ENCODE peak calls at places on chromosomes 13 and 19, in nine cellular contexts. E is heart left ventricle; S is naive thymus-derived CD4-positive, alpha-beta T cell; C is thoracic aorta; M is mesendoderm; D is fibroblast of lung; R is hepatocyte; Z is RWPE2; P is aorta. J is an unnamed sample. For H3K4me1, the result is how much of the 10 kb centered on the place peaks cover.

GRCh38 chr13:93724187-93724586 is 497.6 kb downstream of the GPC6 start:
- DNase-seq in E (no peak), S (no peak), C (no peak), M (no peak), D (no peak), R (no peak), Z (no peak), P (no peak), J (no peak)

GRCh38 chr13:50452028-50452427 is 391.5 kb downstream of the DLEU7 start:
- DNase-seq in E (no peak), S (no peak), C (no peak), M (no peak), D (no peak), R (no peak), Z (no peak), P (no peak), J (no peak)

GRCh38 chr13:64369121-64369520 is 2861.0 kb downstream of the PCDH9 start:
- DNase-seq in E (no peak), S (no peak), C (no peak), M (no peak), D (peak), R (no peak), Z (no peak), P (no peak), J (no peak)

GRCh38 chr13:42110410-42111155 is 62.1 kb downstream of the DGKH start:
- DNase-seq in E (no peak), S (no peak), C (no peak), M (peak), D (peak), R (peak), Z (no peak), P (no peak), J (no peak)

GRCh38 chr19:5308471-5309437 is 31.9 kb downstream of the PTPRS start:
- DNase-seq in E (no peak), S (no peak), C (peak), M (peak), D (peak), R (peak), Z (no peak), P (peak), J (no peak)

GRCh38 chr19:44332145-44332544 is 24.3 kb downstream of the ZNF112 start:
- DNase-seq in E (no peak), S (no peak), C (no peak), M (no peak), D (no peak), R (no peak), Z (no peak), P (no peak), J (no peak)

GRCh38 chr19:39918183-39918651 is 16.2 kb downstream of the FCGBP start:
- DNase-seq in E (no peak), S (no peak), C (no peak), M (no peak), D (no peak), R (no peak), Z (no peak), P (no peak), J (no peak)

GRCh38 chr19:53394522-53394973 is 401 bp upstream of the ZNF765 start:
- DNase-seq in E (peak), S (no peak), C (peak), M (peak), D (no peak), R (peak), Z (no peak), P (peak), J (peak)

GRCh38 chr13:49213539-49213938 is 6.6 kb upstream of the MLNR start:
- DNase-seq in E (no peak), S (no peak), C (no peak), M (no peak), D (no peak), R (no peak), Z (no peak), P (no peak), J (no peak)

GRCh38 chr19:4575978-4576933 is 16.8 kb upstream of the SEMA6B start:
- DNase-seq in E (peak), S (peak), C (no peak), M (peak), D (peak), R (peak), Z (no peak), P (no peak), J (no peak)

DNA sequence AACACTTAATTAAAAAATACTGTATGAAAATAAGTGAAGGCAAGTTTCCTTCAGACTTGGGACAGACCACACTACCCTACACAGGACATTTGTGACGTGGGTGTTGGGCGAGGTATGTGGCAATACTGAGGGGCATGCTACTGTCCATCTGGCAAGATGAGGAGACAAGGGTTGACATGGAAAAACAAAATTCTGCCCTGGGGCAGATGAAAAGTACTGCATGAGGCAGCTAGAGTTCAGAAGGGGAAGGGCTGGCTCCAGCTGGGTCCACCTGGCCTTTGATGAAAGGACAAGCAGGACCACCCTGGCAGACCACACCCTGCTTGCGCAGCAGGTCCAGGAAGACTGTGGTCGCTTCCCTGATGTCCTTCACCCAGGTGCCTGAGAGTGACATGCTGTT is 43.2 kb downstream of the LATS2 start:
- DNase-seq in E (no peak), S (no peak), C (no peak), M (no peak), D (no peak), R (no peak), Z (no peak), P (no peak), J (no peak)
- H3K4me1 ChIP-seq in E (half or more), S (under half), C (half or more), M (under half), D (under half), R (half or more), Z (under half), P (under half), J (under half)

GRCh38 chr19:41449865-41450178 is 6.9 kb downstream of the ERICH4 start:
- DNase-seq in E (no peak), S (no peak), C (no peak), M (no peak), D (no peak), R (no peak), Z (no peak), P (no peak), J (no peak)
- H3K4me1 ChIP-seq in E (under half), S (under half), C (under half), M (under half), D (under half), R (under half), Z (under half), P (under half), J (under half)

GRCh38 chr13:30303269-30303668 is 4.1 kb downstream of the KATNAL1 start:
- DNase-seq in E (no peak), S (no peak), C (no peak), M (no peak), D (no peak), R (no peak), Z (no peak), P (no peak), J (no peak)
- H3K4me1 ChIP-seq in E (under half), S (under half), C (half or more), M (under half), D (under half), R (under half), Z (under half), P (under half), J (under half)

GRCh38 chr13:113488283-113488682 is 2.2 kb downstream of the DCUN1D2 start:
- DNase-seq in E (no peak), S (no peak), C (no peak), M (no peak), D (no peak), R (no peak), Z (no peak), P (no peak), J (no peak)
- H3K4me1 ChIP-seq in E (under half), S (under half), C (under half), M (under half), D (under half), R (under half), Z (under half), P (under half), J (under half)

GRCh38 chr19:13117176-13117771 is 734 bp upstream of the TRMT1 start:
- DNase-seq in E (no peak), S (no peak), C (no peak), M (no peak), D (no peak), R (no peak), Z (no peak), P (no peak), J (no peak)
- H3K4me1 ChIP-seq in E (half or more), S (under half), C (under half), M (under half), D (under half), R (under half), Z (under half), P (under half), J (under half)

GRCh38 chr13:94966380-94966779 is 254.0 kb upstream of the SOX21 start:
- DNase-seq in E (no peak), S (no peak), C (no peak), M (no peak), D (no peak), R (no peak), Z (no peak), P (no peak), J (no peak)
- H3K4me1 ChIP-seq in E (under half), S (under half), C (under half), M (under half), D (under half), R (under half), Z (under half), P (under half), J (under half)

DNA sequence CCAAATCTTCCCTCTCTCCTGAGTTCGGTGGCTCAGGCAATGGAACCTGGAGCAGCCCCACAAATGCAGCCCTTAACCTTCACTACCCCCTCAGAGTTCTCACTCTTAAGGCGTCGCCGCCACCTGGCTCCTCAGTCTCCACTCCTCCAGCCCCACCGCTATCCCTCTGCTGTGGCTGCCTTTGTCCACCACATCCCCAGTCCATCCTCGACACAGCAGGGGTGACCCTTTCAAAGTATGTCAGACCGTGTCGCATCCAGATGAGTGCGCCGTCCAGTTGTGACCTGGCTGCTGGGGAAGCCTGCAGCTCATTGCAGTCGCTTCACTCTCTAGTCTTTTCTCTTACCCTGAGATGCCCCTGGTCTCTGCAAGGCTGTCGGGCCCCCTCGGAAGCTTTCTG is 1.0 kb downstream of the SPPL2B start:
- DNase-seq in E (no peak), S (no peak), C (no peak), M (no peak), D (no peak), R (no peak), Z (no peak), P (no peak), J (no peak)
- H3K4me1 ChIP-seq in E (half or more), S (under half), C (under half), M (under half), D (under half), R (under half), Z (under half), P (under half), J (under half)

GRCh38 chr13:40236566-40237168 is 429.8 kb downstream of the FOXO1 start:
- DNase-seq in E (peak), S (no peak), C (peak), M (no peak), D (peak), R (peak), Z (no peak), P (peak), J (no peak)
- H3K4me1 ChIP-seq in E (under half), S (under half), C (under half), M (under half), D (under half), R (under half), Z (under half), P (under half), J (under half)

J was measured in iPS DF 6.9.